ENCODE peak calls at places on chromosomes 12 and 14, in seven cellular contexts. R is cardiac fibroblast, G is BJ, Z is NCI-H1417 treated with DMSO at 0.1 percent for 48 hours, I is hepatocyte, N is coronary artery, B is astrocyte of the hippocampus. S is an unnamed sample.

GRCh38 chr14:20031058-20031457 is 4.8 kb downstream of the OR4K13 start:
- DNase-seq in G (no peak), I (no peak), R (no peak), N (no peak), B (no peak), Z (no peak), S (no peak)

GRCh38 chr12:59808317-59808910 is 212.6 kb downstream of the SLC16A7 start:
- DNase-seq in N (no peak), B (peak), I (peak), R (peak), Z (no peak), G (no peak), S (no peak)

GRCh38 chr12:25677180-25677937 is 124.3 kb upstream of the LMNTD1 start:
- DNase-seq in G (no peak), I (no peak), Z (no peak), B (no peak), R (peak), N (no peak), S (no peak)

GRCh38 chr14:29236401-29236800 is 469.8 kb downstream of the FOXG1 start:
- DNase-seq in R (no peak), I (no peak), Z (no peak), G (no peak), B (no peak), N (no peak), S (no peak)

GRCh38 chr14:20477211-20477876 is 8.1 kb downstream of the PNP start:
- DNase-seq in G (no peak), B (peak), R (peak), Z (no peak), N (no peak), I (no peak), S (no peak)

GRCh38 chr12:81729781-81730180 is 29.4 kb downstream of the PPFIA2 start:
- DNase-seq in G (no peak), B (no peak), N (no peak), R (no peak), I (no peak), Z (no peak), S (no peak)

GRCh38 chr14:77142289-77142814 is 761 bp upstream of the ZDHHC22 start:
- DNase-seq in Z (no peak), I (no peak), R (no peak), N (no peak), B (no peak), G (no peak), S (no peak)

GRCh38 chr12:97322388-97322787 is 140.2 kb upstream of the RMST start:
- DNase-seq in R (no peak), I (no peak), Z (no peak), G (no peak), N (no peak), B (peak), S (no peak)

GRCh38 chr12:21814814-21815213 is 40.3 kb upstream of the KCNJ8 start:
- DNase-seq in B (no peak), N (no peak), I (no peak), R (no peak), Z (no peak), G (no peak), S (no peak)

GRCh38 chr12:3032770-3033537 is 44.2 kb upstream of the TSPAN9 start:
- DNase-seq in R (no peak), Z (no peak), N (no peak), G (no peak), B (no peak), I (no peak), S (peak)

GRCh38 chr14:38113546-38113945 is 94.2 kb upstream of the SSTR1 start:
- DNase-seq in I (no peak), R (no peak), N (no peak), Z (no peak), B (no peak), G (no peak), S (no peak)

GRCh38 chr14:99891900-99892299 is 98.7 kb downstream of the EML1 start:
- DNase-seq in G (no peak), N (no peak), R (no peak), Z (no peak), B (peak), I (no peak), S (no peak)

GRCh38 chr12:31204995-31205582 is 120.9 kb downstream of the SINHCAF start:
- DNase-seq in Z (no peak), R (peak), G (peak), B (no peak), N (no peak), I (no peak), S (no peak)

GRCh38 chr14:54381821-54382220 is 15.0 kb upstream of the CDKN3 start:
- DNase-seq in R (no peak), I (no peak), N (no peak), G (no peak), B (no peak), Z (no peak), S (no peak)

GRCh38 chr12:88639361-88639760 is 59.1 kb upstream of the KITLG start:
- DNase-seq in I (peak), N (no peak), Z (no peak), G (no peak), R (no peak), B (no peak), S (no peak)

GRCh38 chr12:50569321-50569720 is 64.5 kb downstream of the DIP2B start:
- DNase-seq in B (peak), Z (no peak), G (no peak), R (no peak), I (no peak), N (no peak), S (no peak)

GRCh38 chr12:120709976-120710804 is at the start of gene UNC119B:
- DNase-seq in I (peak), N (peak), B (peak), Z (no peak), R (peak), G (no peak), S (no peak)

GRCh38 chr12:108907861-108908302 is 28.0 kb downstream of the DAO start:
- DNase-seq in G (no peak), I (no peak), Z (no peak), B (peak), N (no peak), R (no peak), S (no peak)

S was measured in pulmonary artery endothelial cell.